ENCODE peak calls at places on chromosomes 3 and 15, in nine cellular contexts. One of them, this sample, is unnamed.

GRCh38 chr3:13537244-13537921 is 11.5 kb upstream of the FBLN2 start:
- ATAC-seq in heart right ventricle: no peak
- ATAC-seq in HepG2: no peak
- ATAC-seq in pancreas: no peak
- ATAC-seq in stimulated activated naive CD8-positive, alpha-beta T cell treated with anti-CD3 and anti-CD28 coated beads, Interleukin-15, Interleukin-2, amounts not matched to agents 100 U/mL and 50 U/mL, for 24 hours: no peak
- ATAC-seq in activated T-cell treated with anti-CD3 and anti-CD28 coated beads, Interleukin-2, amount 50 U/mL, for 72 hours: no peak
- ATAC-seq in Right ventricle myocardium superior: no peak
- ATAC-seq in activated naive CD4-positive, alpha-beta T cell treated with anti-CD3 and anti-CD28 coated beads, Interleukin-2, amount 50 U/mL, for 72 hours: no peak
- ATAC-seq in stimulated activated memory B cell treated with anti-CD40 and anti-IgM and Interleukin-4, amounts not matched to agents 10 μg/mL and 1 μg/mL and 100 μg/mL, for 72 hours: no peak
- ATAC-seq in this sample: no peak

GRCh38 chr15:75842722-75843617 is at the start of gene UBE2Q2:
- ATAC-seq in activated T-cell treated with anti-CD3 and anti-CD28 coated beads, Interleukin-2, amount 50 U/mL, for 72 hours: peak; percentile 82
- ATAC-seq in stimulated activated memory B cell treated with anti-CD40 and anti-IgM and Interleukin-4, amounts not matched to agents 10 μg/mL and 1 μg/mL and 100 μg/mL, for 72 hours: peak; percentile 83
- ATAC-seq in Right ventricle myocardium superior: peak; percentile 69
- ATAC-seq in pancreas: peak; percentile 68
- ATAC-seq in stimulated activated naive CD8-positive, alpha-beta T cell treated with anti-CD3 and anti-CD28 coated beads, Interleukin-15, Interleukin-2, amounts not matched to agents 100 U/mL and 50 U/mL, for 24 hours: peak; percentile 66
- ATAC-seq in HepG2: peak; percentile 83
- ATAC-seq in heart right ventricle: peak; percentile 71
- ATAC-seq in activated naive CD4-positive, alpha-beta T cell treated with anti-CD3 and anti-CD28 coated beads, Interleukin-2, amount 50 U/mL, for 72 hours: peak; percentile 71
- ATAC-seq in this sample: peak; percentile 66

GRCh38 chr3:149314807-149315578 is 18.4 kb downstream of the TM4SF18 start:
- ATAC-seq in activated T-cell treated with anti-CD3 and anti-CD28 coated beads, Interleukin-2, amount 50 U/mL, for 72 hours: no peak
- ATAC-seq in Right ventricle myocardium superior: no peak
- ATAC-seq in activated naive CD4-positive, alpha-beta T cell treated with anti-CD3 and anti-CD28 coated beads, Interleukin-2, amount 50 U/mL, for 72 hours: no peak
- ATAC-seq in HepG2: peak; percentile 89
- ATAC-seq in stimulated activated memory B cell treated with anti-CD40 and anti-IgM and Interleukin-4, amounts not matched to agents 10 μg/mL and 1 μg/mL and 100 μg/mL, for 72 hours: no peak
- ATAC-seq in stimulated activated naive CD8-positive, alpha-beta T cell treated with anti-CD3 and anti-CD28 coated beads, Interleukin-15, Interleukin-2, amounts not matched to agents 100 U/mL and 50 U/mL, for 24 hours: no peak
- ATAC-seq in heart right ventricle: peak; percentile 17
- ATAC-seq in pancreas: peak; percentile 61
- ATAC-seq in this sample: peak; percentile 92

GRCh38 chr15:65921780-65922179 is 52.5 kb downstream of the RAB11A start:
- ATAC-seq in stimulated activated memory B cell treated with anti-CD40 and anti-IgM and Interleukin-4, amounts not matched to agents 10 μg/mL and 1 μg/mL and 100 μg/mL, for 72 hours: no peak
- ATAC-seq in pancreas: no peak
- ATAC-seq in Right ventricle myocardium superior: no peak
- ATAC-seq in activated naive CD4-positive, alpha-beta T cell treated with anti-CD3 and anti-CD28 coated beads, Interleukin-2, amount 50 U/mL, for 72 hours: no peak
- ATAC-seq in activated T-cell treated with anti-CD3 and anti-CD28 coated beads, Interleukin-2, amount 50 U/mL, for 72 hours: no peak
- ATAC-seq in HepG2: no peak
- ATAC-seq in heart right ventricle: no peak
- ATAC-seq in stimulated activated naive CD8-positive, alpha-beta T cell treated with anti-CD3 and anti-CD28 coated beads, Interleukin-15, Interleukin-2, amounts not matched to agents 100 U/mL and 50 U/mL, for 24 hours: no peak
- ATAC-seq in this sample: no peak

GRCh38 chr3:55721716-55722484 is 234.8 kb upstream of the WNT5A start:
- ATAC-seq in heart right ventricle: no peak
- ATAC-seq in stimulated activated naive CD8-positive, alpha-beta T cell treated with anti-CD3 and anti-CD28 coated beads, Interleukin-15, Interleukin-2, amounts not matched to agents 100 U/mL and 50 U/mL, for 24 hours: no peak
- ATAC-seq in Right ventricle myocardium superior: peak; percentile 67
- ATAC-seq in HepG2: peak; percentile 29
- ATAC-seq in stimulated activated memory B cell treated with anti-CD40 and anti-IgM and Interleukin-4, amounts not matched to agents 10 μg/mL and 1 μg/mL and 100 μg/mL, for 72 hours: no peak
- ATAC-seq in activated T-cell treated with anti-CD3 and anti-CD28 coated beads, Interleukin-2, amount 50 U/mL, for 72 hours: no peak
- ATAC-seq in activated naive CD4-positive, alpha-beta T cell treated with anti-CD3 and anti-CD28 coated beads, Interleukin-2, amount 50 U/mL, for 72 hours: no peak
- ATAC-seq in pancreas: peak; percentile 48
- ATAC-seq in this sample: peak; percentile 51

GRCh38 chr3:127546970-127547733 is 43.4 kb downstream of the TPRA1 start:
- ATAC-seq in HepG2: no peak
- ATAC-seq in heart right ventricle: peak; percentile 56
- ATAC-seq in activated T-cell treated with anti-CD3 and anti-CD28 coated beads, Interleukin-2, amount 50 U/mL, for 72 hours: peak; percentile 13
- ATAC-seq in stimulated activated memory B cell treated with anti-CD40 and anti-IgM and Interleukin-4, amounts not matched to agents 10 μg/mL and 1 μg/mL and 100 μg/mL, for 72 hours: peak; percentile 36
- ATAC-seq in activated naive CD4-positive, alpha-beta T cell treated with anti-CD3 and anti-CD28 coated beads, Interleukin-2, amount 50 U/mL, for 72 hours: no peak
- ATAC-seq in pancreas: peak; percentile 5
- ATAC-seq in Right ventricle myocardium superior: peak; percentile 61
- ATAC-seq in stimulated activated naive CD8-positive, alpha-beta T cell treated with anti-CD3 and anti-CD28 coated beads, Interleukin-15, Interleukin-2, amounts not matched to agents 100 U/mL and 50 U/mL, for 24 hours: no peak
- ATAC-seq in this sample: peak; percentile 7

GRCh38 chr3:112086018-112086854 is at the start of gene C3orf52:
- ATAC-seq in stimulated activated memory B cell treated with anti-CD40 and anti-IgM and Interleukin-4, amounts not matched to agents 10 μg/mL and 1 μg/mL and 100 μg/mL, for 72 hours: peak; percentile 92
- ATAC-seq in heart right ventricle: peak; percentile 94
- ATAC-seq in HepG2: peak; percentile 97
- ATAC-seq in activated naive CD4-positive, alpha-beta T cell treated with anti-CD3 and anti-CD28 coated beads, Interleukin-2, amount 50 U/mL, for 72 hours: peak; percentile 94
- ATAC-seq in stimulated activated naive CD8-positive, alpha-beta T cell treated with anti-CD3 and anti-CD28 coated beads, Interleukin-15, Interleukin-2, amounts not matched to agents 100 U/mL and 50 U/mL, for 24 hours: peak; percentile 94
- ATAC-seq in Right ventricle myocardium superior: peak; percentile 97
- ATAC-seq in pancreas: peak; percentile 87
- ATAC-seq in activated T-cell treated with anti-CD3 and anti-CD28 coated beads, Interleukin-2, amount 50 U/mL, for 72 hours: peak; percentile 95
- ATAC-seq in this sample: peak; percentile 97

GRCh38 chr3:71046791-71047190 is 536.7 kb downstream of the FOXP1 start:
- ATAC-seq in stimulated activated naive CD8-positive, alpha-beta T cell treated with anti-CD3 and anti-CD28 coated beads, Interleukin-15, Interleukin-2, amounts not matched to agents 100 U/mL and 50 U/mL, for 24 hours: no peak
- ATAC-seq in pancreas: no peak
- ATAC-seq in Right ventricle myocardium superior: no peak
- ATAC-seq in activated T-cell treated with anti-CD3 and anti-CD28 coated beads, Interleukin-2, amount 50 U/mL, for 72 hours: no peak
- ATAC-seq in heart right ventricle: no peak
- ATAC-seq in HepG2: no peak
- ATAC-seq in activated naive CD4-positive, alpha-beta T cell treated with anti-CD3 and anti-CD28 coated beads, Interleukin-2, amount 50 U/mL, for 72 hours: no peak
- ATAC-seq in stimulated activated memory B cell treated with anti-CD40 and anti-IgM and Interleukin-4, amounts not matched to agents 10 μg/mL and 1 μg/mL and 100 μg/mL, for 72 hours: no peak
- ATAC-seq in this sample: no peak

GRCh38 chr3:74124716-74125115 is 489.7 kb downstream of the CNTN3 start:
- ATAC-seq in heart right ventricle: no peak
- ATAC-seq in HepG2: no peak
- ATAC-seq in Right ventricle myocardium superior: no peak
- ATAC-seq in stimulated activated naive CD8-positive, alpha-beta T cell treated with anti-CD3 and anti-CD28 coated beads, Interleukin-15, Interleukin-2, amounts not matched to agents 100 U/mL and 50 U/mL, for 24 hours: no peak
- ATAC-seq in pancreas: no peak
- ATAC-seq in activated T-cell treated with anti-CD3 and anti-CD28 coated beads, Interleukin-2, amount 50 U/mL, for 72 hours: no peak
- ATAC-seq in stimulated activated memory B cell treated with anti-CD40 and anti-IgM and Interleukin-4, amounts not matched to agents 10 μg/mL and 1 μg/mL and 100 μg/mL, for 72 hours: no peak
- ATAC-seq in activated naive CD4-positive, alpha-beta T cell treated with anti-CD3 and anti-CD28 coated beads, Interleukin-2, amount 50 U/mL, for 72 hours: no peak
- ATAC-seq in this sample: no peak

GRCh38 chr3:63135362-63135761 is 142.7 kb upstream of the SYNPR start:
- ATAC-seq in HepG2: no peak
- ATAC-seq in Right ventricle myocardium superior: peak; percentile 79
- ATAC-seq in pancreas: no peak
- ATAC-seq in stimulated activated naive CD8-positive, alpha-beta T cell treated with anti-CD3 and anti-CD28 coated beads, Interleukin-15, Interleukin-2, amounts not matched to agents 100 U/mL and 50 U/mL, for 24 hours: no peak
- ATAC-seq in heart right ventricle: no peak
- ATAC-seq in stimulated activated memory B cell treated with anti-CD40 and anti-IgM and Interleukin-4, amounts not matched to agents 10 μg/mL and 1 μg/mL and 100 μg/mL, for 72 hours: no peak
- ATAC-seq in activated T-cell treated with anti-CD3 and anti-CD28 coated beads, Interleukin-2, amount 50 U/mL, for 72 hours: no peak
- ATAC-seq in activated naive CD4-positive, alpha-beta T cell treated with anti-CD3 and anti-CD28 coated beads, Interleukin-2, amount 50 U/mL, for 72 hours: no peak
- ATAC-seq in this sample: peak; percentile 97

GRCh38 chr3:192879346-192880031 is 38.2 kb downstream of the MB21D2 start:
- ATAC-seq in Right ventricle myocardium superior: no peak
- ATAC-seq in heart right ventricle: peak; percentile 46
- ATAC-seq in HepG2: peak; percentile 82
- ATAC-seq in activated T-cell treated with anti-CD3 and anti-CD28 coated beads, Interleukin-2, amount 50 U/mL, for 72 hours: no peak
- ATAC-seq in stimulated activated naive CD8-positive, alpha-beta T cell treated with anti-CD3 and anti-CD28 coated beads, Interleukin-15, Interleukin-2, amounts not matched to agents 100 U/mL and 50 U/mL, for 24 hours: no peak
- ATAC-seq in stimulated activated memory B cell treated with anti-CD40 and anti-IgM and Interleukin-4, amounts not matched to agents 10 μg/mL and 1 μg/mL and 100 μg/mL, for 72 hours: no peak
- ATAC-seq in activated naive CD4-positive, alpha-beta T cell treated with anti-CD3 and anti-CD28 coated beads, Interleukin-2, amount 50 U/mL, for 72 hours: no peak
- ATAC-seq in pancreas: peak; percentile 74
- ATAC-seq in this sample: peak; percentile 92

GRCh38 chr15:79195802-79196201 is 86.7 kb upstream of the ANKRD34C start:
- ATAC-seq in activated T-cell treated with anti-CD3 and anti-CD28 coated beads, Interleukin-2, amount 50 U/mL, for 72 hours: no peak
- ATAC-seq in stimulated activated memory B cell treated with anti-CD40 and anti-IgM and Interleukin-4, amounts not matched to agents 10 μg/mL and 1 μg/mL and 100 μg/mL, for 72 hours: no peak
- ATAC-seq in pancreas: no peak
- ATAC-seq in heart right ventricle: no peak
- ATAC-seq in HepG2: no peak
- ATAC-seq in activated naive CD4-positive, alpha-beta T cell treated with anti-CD3 and anti-CD28 coated beads, Interleukin-2, amount 50 U/mL, for 72 hours: no peak
- ATAC-seq in stimulated activated naive CD8-positive, alpha-beta T cell treated with anti-CD3 and anti-CD28 coated beads, Interleukin-15, Interleukin-2, amounts not matched to agents 100 U/mL and 50 U/mL, for 24 hours: no peak
- ATAC-seq in Right ventricle myocardium superior: no peak
- ATAC-seq in this sample: no peak

GRCh38 chr3:45555154-45555591 is 39.4 kb upstream of the LIMD1 start:
- ATAC-seq in heart right ventricle: no peak
- ATAC-seq in activated T-cell treated with anti-CD3 and anti-CD28 coated beads, Interleukin-2, amount 50 U/mL, for 72 hours: no peak
- ATAC-seq in Right ventricle myocardium superior: no peak
- ATAC-seq in activated naive CD4-positive, alpha-beta T cell treated with anti-CD3 and anti-CD28 coated beads, Interleukin-2, amount 50 U/mL, for 72 hours: no peak
- ATAC-seq in stimulated activated naive CD8-positive, alpha-beta T cell treated with anti-CD3 and anti-CD28 coated beads, Interleukin-15, Interleukin-2, amounts not matched to agents 100 U/mL and 50 U/mL, for 24 hours: no peak
- ATAC-seq in stimulated activated memory B cell treated with anti-CD40 and anti-IgM and Interleukin-4, amounts not matched to agents 10 μg/mL and 1 μg/mL and 100 μg/mL, for 72 hours: no peak
- ATAC-seq in pancreas: no peak
- ATAC-seq in HepG2: no peak
- ATAC-seq in this sample: no peak

GRCh38 chr3:12750658-12751071 is 8.4 kb downstream of the TMEM40 start:
- ATAC-seq in heart right ventricle: no peak
- ATAC-seq in HepG2: no peak
- ATAC-seq in stimulated activated memory B cell treated with anti-CD40 and anti-IgM and Interleukin-4, amounts not matched to agents 10 μg/mL and 1 μg/mL and 100 μg/mL, for 72 hours: peak; percentile 82
- ATAC-seq in stimulated activated naive CD8-positive, alpha-beta T cell treated with anti-CD3 and anti-CD28 coated beads, Interleukin-15, Interleukin-2, amounts not matched to agents 100 U/mL and 50 U/mL, for 24 hours: peak; percentile 91
- ATAC-seq in pancreas: peak; percentile 8
- ATAC-seq in activated naive CD4-positive, alpha-beta T cell treated with anti-CD3 and anti-CD28 coated beads, Interleukin-2, amount 50 U/mL, for 72 hours: peak; percentile 90
- ATAC-seq in Right ventricle myocardium superior: no peak
- ATAC-seq in activated T-cell treated with anti-CD3 and anti-CD28 coated beads, Interleukin-2, amount 50 U/mL, for 72 hours: peak; percentile 82
- ATAC-seq in this sample: peak; percentile 84